ENCODE peak calls at places on chromosomes 5 and 9, in ten cellular contexts. One of them, this sample, is unnamed.

GRCh38 chr9:133121200-133122166 is at the start of gene RALGDS:
- DNase-seq in A549: peak
- DNase-seq in HepG2: peak
- DNase-seq in H1: peak
- DNase-seq in endothelial cell of umbilical vein: peak
- DNase-seq in SK-N-SH: peak
- DNase-seq in GM12878: no peak
- DNase-seq in HCT116: peak
- DNase-seq in K562: peak
- DNase-seq in WTC11: peak
- DNase-seq in this sample: peak

GRCh38 chr5:139061274-139061673 is 136.9 kb downstream of the SIL1 start:
- DNase-seq in A549: no peak
- DNase-seq in HepG2: peak
- DNase-seq in H1: no peak
- DNase-seq in endothelial cell of umbilical vein: peak
- DNase-seq in SK-N-SH: no peak
- DNase-seq in GM12878: no peak
- DNase-seq in HCT116: no peak
- DNase-seq in K562: no peak
- DNase-seq in WTC11: no peak
- DNase-seq in this sample: no peak

GRCh38 chr9:123611228-123611627 is 255.2 kb downstream of the CRB2 start:
- DNase-seq in A549: no peak
- DNase-seq in HepG2: no peak
- DNase-seq in H1: no peak
- DNase-seq in endothelial cell of umbilical vein: peak
- DNase-seq in SK-N-SH: no peak
- DNase-seq in GM12878: no peak
- DNase-seq in HCT116: no peak
- DNase-seq in K562: no peak
- DNase-seq in WTC11: no peak
- DNase-seq in this sample: no peak

GRCh38 chr5:159330131-159330530 is at the start of gene IL12B:
- DNase-seq in A549: no peak
- DNase-seq in HepG2: no peak
- DNase-seq in H1: no peak
- DNase-seq in endothelial cell of umbilical vein: no peak
- DNase-seq in SK-N-SH: no peak
- DNase-seq in GM12878: no peak
- DNase-seq in HCT116: no peak
- DNase-seq in K562: no peak
- DNase-seq in WTC11: no peak
- DNase-seq in this sample: no peak

GRCh38 chr5:83516361-83516760 is 44.8 kb downstream of the VCAN start:
- DNase-seq in A549: no peak
- DNase-seq in HepG2: no peak
- DNase-seq in H1: no peak
- DNase-seq in endothelial cell of umbilical vein: no peak
- DNase-seq in SK-N-SH: no peak
- DNase-seq in GM12878: no peak
- DNase-seq in HCT116: no peak
- DNase-seq in K562: no peak
- DNase-seq in WTC11: no peak
- DNase-seq in this sample: no peak

GRCh38 chr9:133359420-133360175 is 3.2 kb downstream of the SURF2 start:
- DNase-seq in A549: no peak
- DNase-seq in HepG2: peak
- DNase-seq in H1: no peak
- DNase-seq in endothelial cell of umbilical vein: no peak
- DNase-seq in SK-N-SH: peak
- DNase-seq in GM12878: no peak
- DNase-seq in HCT116: no peak
- DNase-seq in K562: no peak
- DNase-seq in WTC11: peak
- DNase-seq in this sample: peak

GRCh38 chr5:55994502-55994997 is at the start of gene IL6ST:
- DNase-seq in A549: peak
- DNase-seq in HepG2: peak
- DNase-seq in H1: peak
- DNase-seq in endothelial cell of umbilical vein: peak
- DNase-seq in SK-N-SH: no peak
- DNase-seq in GM12878: no peak
- DNase-seq in HCT116: no peak
- DNase-seq in K562: no peak
- DNase-seq in WTC11: no peak
- DNase-seq in this sample: no peak

GRCh38 chr9:126705767-126706697 is 92.3 kb downstream of the LMX1B start:
- DNase-seq in A549: peak
- DNase-seq in HepG2: peak
- DNase-seq in H1: peak
- DNase-seq in endothelial cell of umbilical vein: peak
- DNase-seq in SK-N-SH: peak
- DNase-seq in GM12878: no peak
- DNase-seq in HCT116: peak
- DNase-seq in K562: peak
- DNase-seq in WTC11: peak
- DNase-seq in this sample: peak

GRCh38 chr9:109145062-109145461 is 22.0 kb downstream of the FRRS1L start:
- DNase-seq in A549: no peak
- DNase-seq in HepG2: no peak
- DNase-seq in H1: no peak
- DNase-seq in endothelial cell of umbilical vein: no peak
- DNase-seq in SK-N-SH: no peak
- DNase-seq in GM12878: no peak
- DNase-seq in HCT116: no peak
- DNase-seq in K562: no peak
- DNase-seq in WTC11: no peak
- DNase-seq in this sample: no peak

GRCh38 chr9:109141375-109141774 is 21.6 kb upstream of the TMEM245 start:
- DNase-seq in A549: no peak
- DNase-seq in HepG2: no peak
- DNase-seq in H1: no peak
- DNase-seq in endothelial cell of umbilical vein: no peak
- DNase-seq in SK-N-SH: no peak
- DNase-seq in GM12878: no peak
- DNase-seq in HCT116: no peak
- DNase-seq in K562: no peak
- DNase-seq in WTC11: no peak
- DNase-seq in this sample: no peak

GRCh38 chr9:109138421-109138820 is 18.7 kb upstream of the TMEM245 start:
- DNase-seq in A549: no peak
- DNase-seq in HepG2: no peak
- DNase-seq in H1: no peak
- DNase-seq in endothelial cell of umbilical vein: no peak
- DNase-seq in SK-N-SH: no peak
- DNase-seq in GM12878: no peak
- DNase-seq in HCT116: no peak
- DNase-seq in K562: no peak
- DNase-seq in WTC11: no peak
- DNase-seq in this sample: no peak

GRCh38 chr9:109139851-109140250 is 20.1 kb upstream of the TMEM245 start:
- DNase-seq in A549: no peak
- DNase-seq in HepG2: no peak
- DNase-seq in H1: no peak
- DNase-seq in endothelial cell of umbilical vein: no peak
- DNase-seq in SK-N-SH: no peak
- DNase-seq in GM12878: no peak
- DNase-seq in HCT116: no peak
- DNase-seq in K562: no peak
- DNase-seq in WTC11: no peak
- DNase-seq in this sample: no peak

DNA sequence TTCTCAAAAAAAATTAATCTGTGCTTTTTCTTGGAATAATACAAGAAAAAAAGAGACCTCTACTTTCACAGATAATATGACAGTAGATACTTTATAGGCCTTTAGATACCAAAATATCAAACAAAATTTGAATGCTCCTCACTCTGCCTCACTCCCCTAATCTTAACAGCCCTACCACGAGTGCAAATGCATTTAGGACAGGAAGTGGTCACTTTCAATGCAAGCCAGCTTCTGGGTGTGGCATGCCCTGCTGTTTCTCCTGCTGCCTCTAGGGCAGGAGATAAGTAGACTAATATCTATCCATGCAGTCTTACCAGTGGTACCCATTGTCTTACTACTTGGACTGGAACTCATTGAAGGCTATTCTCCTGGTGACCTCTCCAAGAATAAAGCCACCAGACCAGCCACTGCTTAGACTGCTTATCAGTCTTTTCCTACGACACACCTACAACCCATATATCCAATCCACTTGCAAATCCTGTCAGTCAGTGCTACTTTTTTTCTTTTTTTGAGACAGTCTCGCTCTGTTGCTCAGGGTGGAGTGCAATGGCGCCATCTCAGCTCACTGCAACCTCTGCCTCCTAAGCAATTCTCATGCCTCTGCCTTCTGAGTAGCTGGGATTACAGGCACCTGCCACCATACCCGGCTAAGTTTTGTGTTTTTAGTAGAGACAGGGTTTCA is 23.0 kb downstream of the FRRS1L start:
- DNase-seq in A549: peak
- DNase-seq in HepG2: peak
- DNase-seq in H1: no peak
- DNase-seq in endothelial cell of umbilical vein: no peak
- DNase-seq in SK-N-SH: peak
- DNase-seq in GM12878: peak
- DNase-seq in HCT116: peak
- DNase-seq in K562: peak
- DNase-seq in WTC11: peak
- DNase-seq in this sample: peak
- TF ChIP-seq MAX in A549: no peak
- TF ChIP-seq MAX in HepG2: no peak
- TF ChIP-seq MAX in H1: no peak
- TF ChIP-seq MAX in endothelial cell of umbilical vein: no peak
- TF ChIP-seq MAX in SK-N-SH: no peak
- TF ChIP-seq MAX in GM12878: no peak
- TF ChIP-seq MAX in HCT116: peak
- TF ChIP-seq MAX in K562: no peak
- TF ChIP-seq MAX in WTC11: no peak
- TF ChIP-seq MAX in this sample: peak

GRCh38 chr9:137752426-137752825 is 125.2 kb upstream of the CACNA1B start:
- DNase-seq in A549: no peak
- DNase-seq in HepG2: no peak
- DNase-seq in H1: no peak
- DNase-seq in endothelial cell of umbilical vein: no peak
- DNase-seq in SK-N-SH: no peak
- DNase-seq in GM12878: no peak
- DNase-seq in HCT116: no peak
- DNase-seq in K562: no peak
- DNase-seq in WTC11: no peak
- DNase-seq in this sample: no peak

GRCh38 chr9:137750563-137750962 is 127.0 kb upstream of the CACNA1B start:
- DNase-seq in A549: no peak
- DNase-seq in HepG2: no peak
- DNase-seq in H1: no peak
- DNase-seq in endothelial cell of umbilical vein: no peak
- DNase-seq in SK-N-SH: no peak
- DNase-seq in GM12878: no peak
- DNase-seq in HCT116: no peak
- DNase-seq in K562: no peak
- DNase-seq in WTC11: no peak
- DNase-seq in this sample: no peak

GRCh38 chr9:137750007-137750406 is 127.6 kb upstream of the CACNA1B start:
- DNase-seq in A549: no peak
- DNase-seq in HepG2: no peak
- DNase-seq in H1: no peak
- DNase-seq in endothelial cell of umbilical vein: no peak
- DNase-seq in SK-N-SH: no peak
- DNase-seq in GM12878: no peak
- DNase-seq in HCT116: no peak
- DNase-seq in K562: no peak
- DNase-seq in WTC11: no peak
- DNase-seq in this sample: no peak

GRCh38 chr9:137753192-137753765 is 124.3 kb upstream of the CACNA1B start:
- DNase-seq in A549: no peak
- DNase-seq in HepG2: no peak
- DNase-seq in H1: no peak
- DNase-seq in endothelial cell of umbilical vein: no peak
- DNase-seq in SK-N-SH: no peak
- DNase-seq in GM12878: no peak
- DNase-seq in HCT116: no peak
- DNase-seq in K562: no peak
- DNase-seq in WTC11: no peak
- DNase-seq in this sample: no peak

DNA sequence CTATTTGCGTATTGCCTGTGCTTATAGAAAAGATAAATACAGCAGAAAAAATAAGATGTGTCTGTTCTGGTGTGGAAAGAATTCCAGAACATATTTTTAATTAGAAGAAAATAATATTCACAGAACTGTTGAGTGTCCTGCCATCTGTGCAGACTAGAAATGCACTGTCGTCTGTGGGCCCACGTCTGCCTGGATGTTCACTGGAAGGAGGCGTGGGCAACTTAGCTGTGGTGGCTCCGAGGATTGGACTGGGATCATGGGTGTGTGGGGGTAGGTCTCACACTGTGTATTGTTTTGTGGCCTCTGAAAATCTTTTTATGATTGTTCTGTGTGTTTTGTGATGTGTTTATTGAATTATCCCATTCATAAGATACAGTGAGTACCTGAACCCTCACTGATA is 126.0 kb upstream of the CACNA1B start:
- DNase-seq in A549: no peak
- DNase-seq in HepG2: no peak
- DNase-seq in H1: no peak
- DNase-seq in endothelial cell of umbilical vein: no peak
- DNase-seq in SK-N-SH: no peak
- DNase-seq in GM12878: no peak
- DNase-seq in HCT116: no peak
- DNase-seq in K562: no peak
- DNase-seq in WTC11: no peak
- DNase-seq in this sample: no peak
- TF ChIP-seq MAX in A549: no peak
- TF ChIP-seq MAX in HepG2: no peak
- TF ChIP-seq MAX in H1: no peak
- TF ChIP-seq MAX in endothelial cell of umbilical vein: no peak
- TF ChIP-seq MAX in SK-N-SH: no peak
- TF ChIP-seq MAX in GM12878: no peak
- TF ChIP-seq MAX in HCT116: no peak
- TF ChIP-seq MAX in K562: no peak
- TF ChIP-seq MAX in WTC11: no peak
- TF ChIP-seq MAX in this sample: no peak

DNA sequence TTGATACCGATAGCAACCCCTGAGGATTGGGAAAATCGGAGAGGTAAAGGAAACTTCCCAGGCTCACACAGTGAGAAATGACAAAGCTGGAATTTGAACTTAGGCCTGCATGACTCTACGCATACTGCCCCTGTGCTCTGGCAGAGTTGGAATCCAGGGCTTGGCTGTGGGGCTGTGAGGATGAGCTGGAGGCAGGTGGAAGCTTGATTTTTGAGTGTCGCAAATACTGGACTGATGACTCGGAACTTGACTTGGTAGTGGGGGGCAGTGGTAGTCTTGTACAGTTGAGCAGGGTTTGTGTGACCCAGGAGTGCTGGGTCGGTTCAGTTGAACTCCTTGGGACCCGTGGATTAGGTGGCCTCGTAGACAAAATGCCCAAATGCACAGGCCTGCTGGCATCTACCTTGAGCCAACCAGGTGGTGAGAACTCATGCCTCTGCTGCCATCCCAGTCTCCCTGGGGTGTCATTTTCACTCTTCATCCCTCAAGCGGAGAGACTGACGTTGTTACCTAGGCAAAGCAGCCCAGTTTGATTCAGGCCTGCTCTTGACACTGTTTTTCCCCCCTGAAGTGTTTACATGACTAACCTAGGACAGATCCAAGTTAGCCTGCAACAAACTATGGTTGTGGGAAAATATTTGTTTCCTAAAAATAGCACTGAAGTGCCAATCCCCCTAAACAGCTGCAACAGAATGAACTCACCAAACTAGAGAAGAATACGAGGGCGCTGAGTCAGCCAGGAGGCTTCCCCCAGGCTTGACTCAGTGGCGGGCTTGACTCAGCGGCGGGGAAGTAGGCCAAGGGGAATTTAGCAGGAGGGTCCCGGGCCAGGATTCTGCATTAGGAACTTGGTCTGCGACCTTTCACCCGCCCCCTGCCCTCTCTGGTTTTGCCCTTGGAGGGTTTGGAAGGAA is 45.7 kb upstream of the ORM1 start:
- DNase-seq in A549: no peak
- DNase-seq in HepG2: no peak
- DNase-seq in H1: no peak
- DNase-seq in endothelial cell of umbilical vein: peak
- DNase-seq in SK-N-SH: no peak
- DNase-seq in GM12878: no peak
- DNase-seq in HCT116: no peak
- DNase-seq in K562: no peak
- DNase-seq in WTC11: peak
- DNase-seq in this sample: no peak
- TF ChIP-seq MAX in A549: no peak
- TF ChIP-seq MAX in HepG2: no peak
- TF ChIP-seq MAX in H1: no peak
- TF ChIP-seq MAX in endothelial cell of umbilical vein: no peak
- TF ChIP-seq MAX in SK-N-SH: no peak
- TF ChIP-seq MAX in GM12878: no peak
- TF ChIP-seq MAX in HCT116: no peak
- TF ChIP-seq MAX in K562: no peak
- TF ChIP-seq MAX in WTC11: no peak
- TF ChIP-seq MAX in this sample: no peak

DNA sequence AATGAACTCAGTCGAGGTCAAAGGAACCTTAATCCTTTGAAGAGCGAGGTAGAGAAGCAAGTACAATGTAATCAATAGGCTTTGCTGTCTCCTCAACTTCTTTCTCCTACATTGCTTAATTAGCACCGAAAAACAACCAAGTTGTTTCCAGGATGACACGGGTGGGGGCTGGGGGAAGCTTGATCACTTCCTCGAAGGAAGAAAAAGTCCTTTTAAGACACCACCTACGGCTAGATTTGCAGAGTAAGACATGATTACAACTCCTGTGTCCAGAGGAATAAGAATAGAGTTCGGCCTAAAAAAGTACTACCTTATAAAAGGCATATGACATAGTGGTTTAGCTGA is 811 bp upstream of the ARRDC3 start:
- DNase-seq in A549: no peak
- DNase-seq in HepG2: peak
- DNase-seq in H1: no peak
- DNase-seq in endothelial cell of umbilical vein: peak
- DNase-seq in SK-N-SH: no peak
- DNase-seq in GM12878: peak
- DNase-seq in HCT116: no peak
- DNase-seq in K562: no peak
- DNase-seq in WTC11: no peak
- DNase-seq in this sample: peak
- TF ChIP-seq MAX in A549: no peak
- TF ChIP-seq MAX in HepG2: no peak
- TF ChIP-seq MAX in H1: no peak
- TF ChIP-seq MAX in endothelial cell of umbilical vein: no peak
- TF ChIP-seq MAX in SK-N-SH: no peak
- TF ChIP-seq MAX in GM12878: no peak
- TF ChIP-seq MAX in HCT116: no peak
- TF ChIP-seq MAX in K562: no peak
- TF ChIP-seq MAX in WTC11: no peak
- TF ChIP-seq MAX in this sample: no peak

This sample was measured in NB4.